ENCODE peak calls at places on chromosomes 13 and 19, in eight cellular contexts. J is cardiac muscle cell, V is PC-9, H is HFF-Myc, B is osteocyte, K is PC-3, R is heart right ventricle, N is glutamatergic neuron. X is an unnamed sample.

GRCh38 chr13:40786568-40786996 is 2.8 kb upstream of the SLC25A15 start:
- DNase-seq in J (no peak), V (no peak), H (no peak), B (no peak), K (no peak), R (no peak), N (no peak), X (no peak)

GRCh38 chr19:57583521-57584416 is at the start of gene ZIK1:
- DNase-seq in J (peak; percentile 97), V (no peak), H (peak; percentile 49), B (peak; percentile 94), K (no peak), R (peak; percentile 96), N (peak; percentile 94), X (peak; percentile 85)

GRCh38 chr13:39531646-39532045 is 71.3 kb downstream of the LHFPL6 start:
- DNase-seq in J (no peak), V (peak; percentile 43), H (no peak), B (no peak), K (peak; percentile 40), R (no peak), N (no peak), X (no peak)

GRCh38 chr19:18109363-18109730 is 11.8 kb downstream of the MAST3 start:
- DNase-seq in J (no peak), V (no peak), H (no peak), B (no peak), K (no peak), R (no peak), N (no peak), X (no peak)

GRCh38 chr19:42115705-42116104 is 16.5 kb downstream of the POU2F2 start:
- DNase-seq in J (no peak), V (no peak), H (no peak), B (no peak), K (no peak), R (no peak), N (no peak), X (no peak)

GRCh38 chr19:17540174-17540573 is 15.3 kb upstream of the COLGALT1 start:
- DNase-seq in J (no peak), V (no peak), H (no peak), B (no peak), K (no peak), R (no peak), N (no peak), X (no peak)

GRCh38 chr13:36870050-36870692 is 49.9 kb downstream of the SMAD9 start:
- DNase-seq in J (no peak), V (peak; percentile 58), H (no peak), B (no peak), K (peak; percentile 13), R (no peak), N (no peak), X (no peak)

GRCh38 chr19:51915324-51915867 is 10.6 kb upstream of the ZNF649 start:
- DNase-seq in J (no peak), V (no peak), H (no peak), B (no peak), K (no peak), R (no peak), N (no peak), X (no peak)

GRCh38 chr13:34466301-34466700 is 475.8 kb upstream of the NBEA start:
- DNase-seq in J (no peak), V (no peak), H (no peak), B (no peak), K (peak; percentile 20), R (no peak), N (no peak), X (no peak)

GRCh38 chr13:110965038-110965754 is 50.3 kb upstream of the ANKRD10 start:
- DNase-seq in J (no peak), V (peak; percentile 94), H (peak; percentile 71), B (no peak), K (peak; percentile 91), R (no peak), N (no peak), X (no peak)

GRCh38 chr13:27666951-27667350 is 45.3 kb downstream of the POLR1D start:
- DNase-seq in J (no peak), V (no peak), H (no peak), B (no peak), K (no peak), R (no peak), N (no peak), X (no peak)

GRCh38 chr13:44842158-44842557 is 147.1 kb downstream of the NUFIP1 start:
- DNase-seq in J (no peak), V (peak; percentile 62), H (peak; percentile 49), B (no peak), K (peak; percentile 75), R (no peak), N (no peak), X (no peak)

GRCh38 chr13:29888306-29888705 is 37.9 kb upstream of the UBL3 start:
- DNase-seq in J (no peak), V (no peak), H (no peak), B (no peak), K (no peak), R (no peak), N (no peak), X (no peak)

GRCh38 chr13:111791131-111791530 is 275.8 kb upstream of the SOX1 start:
- DNase-seq in J (no peak), V (no peak), H (no peak), B (peak; percentile 21), K (no peak), R (no peak), N (no peak), X (no peak)

GRCh38 chr13:79490846-79491245 is 9.9 kb downstream of the NDFIP2 start:
- DNase-seq in J (no peak), V (no peak), H (no peak), B (no peak), K (no peak), R (no peak), N (no peak), X (no peak)

GRCh38 chr13:96575423-96576320 is 418.6 kb downstream of the OXGR1 start:
- DNase-seq in J (no peak), V (no peak), H (no peak), B (no peak), K (no peak), R (no peak), N (no peak), X (no peak)

GRCh38 chr19:41009700-41010235 is 18.7 kb downstream of the CYP2B6 start:
- DNase-seq in J (no peak), V (no peak), H (no peak), B (no peak), K (no peak), R (no peak), N (no peak), X (no peak)
- TF ChIP-seq CTCF in J (no peak), V (no peak), H (no peak), B (no peak), K (no peak), R (no peak), N (no peak), X (no peak)

DNA sequence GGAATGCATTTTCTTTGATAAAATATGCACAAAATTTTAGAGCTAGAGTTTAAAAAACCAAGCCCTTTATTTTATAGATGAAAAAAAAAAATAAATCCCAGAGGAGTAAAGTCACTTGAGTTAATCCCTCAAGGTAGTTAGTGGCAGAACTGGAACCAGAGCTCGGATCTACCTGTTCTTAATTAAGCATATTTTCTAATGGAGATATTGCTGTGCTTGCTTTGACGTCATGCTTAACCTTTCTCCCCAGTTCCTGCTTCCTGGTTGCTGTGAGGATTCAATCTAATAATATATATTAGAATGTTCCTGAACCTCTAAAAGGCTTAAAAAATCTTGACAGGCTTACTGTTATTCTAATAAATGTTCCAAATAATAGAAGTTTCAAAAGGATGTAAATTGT is 300.6 kb upstream of the KLF12 start:
- DNase-seq in J (no peak), V (no peak), H (no peak), B (no peak), K (no peak), R (no peak), N (no peak), X (no peak)
- TF ChIP-seq CTCF in J (no peak), V (no peak), H (no peak), B (no peak), K (no peak), R (no peak), N (no peak), X (no peak)

DNA sequence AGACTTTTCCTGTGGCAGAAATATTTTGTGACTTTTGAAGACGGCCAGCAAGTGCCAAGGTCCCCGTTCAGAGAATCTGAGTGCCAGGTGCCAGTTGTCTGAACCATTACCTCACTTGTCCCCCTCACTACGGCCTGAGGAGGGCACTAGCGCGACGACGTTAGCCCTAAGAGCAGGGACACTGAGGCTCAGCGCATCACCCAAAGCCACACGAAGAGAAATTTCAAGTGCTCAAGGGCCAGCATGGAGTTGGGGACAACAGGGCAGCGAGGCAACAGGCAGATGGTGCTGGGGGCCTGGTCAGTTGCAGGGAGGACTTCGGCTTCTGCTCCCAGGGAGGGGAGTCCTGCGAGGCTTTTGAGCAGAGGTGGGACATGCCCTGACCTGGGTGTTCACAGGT is 9.5 kb upstream of the TYK2 start:
- DNase-seq in J (no peak), V (no peak), H (no peak), B (no peak), K (no peak), R (no peak), N (no peak), X (no peak)
- TF ChIP-seq CTCF in J (peak; percentile 27), V (no peak), H (peak; percentile 22), B (peak; percentile 32), K (peak; percentile 46), R (no peak), N (no peak), X (no peak)

GRCh38 chr19:49939721-49940481 is 10.6 kb upstream of the NUP62 start:
- DNase-seq in J (no peak), V (no peak), H (no peak), B (no peak), K (peak; percentile 30), R (no peak), N (no peak), X (no peak)
- TF ChIP-seq CTCF in J (no peak), V (no peak), H (no peak), B (no peak), K (peak; percentile 52), R (no peak), N (no peak), X (peak; percentile 21)

GRCh38 chr13:109565877-109566276 is 220.5 kb downstream of the IRS2 start:
- DNase-seq in J (no peak), V (no peak), H (no peak), B (no peak), K (no peak), R (no peak), N (no peak), X (no peak)

GRCh38 chr13:109572389-109572788 is 214.0 kb downstream of the IRS2 start:
- DNase-seq in J (no peak), V (no peak), H (no peak), B (no peak), K (no peak), R (no peak), N (no peak), X (no peak)

GRCh38 chr13:109568273-109568900 is 218.0 kb downstream of the IRS2 start:
- DNase-seq in J (no peak), V (no peak), H (no peak), B (no peak), K (no peak), R (no peak), N (no peak), X (no peak)

GRCh38 chr13:109569938-109570711 is 216.3 kb downstream of the IRS2 start:
- DNase-seq in J (no peak), V (no peak), H (no peak), B (no peak), K (no peak), R (no peak), N (no peak), X (no peak)

GRCh38 chr13:109567315-109567714 is 219.1 kb downstream of the IRS2 start:
- DNase-seq in J (no peak), V (no peak), H (no peak), B (no peak), K (peak; percentile 33), R (no peak), N (no peak), X (no peak)
- TF ChIP-seq CTCF in J (peak; percentile 33), V (no peak), H (no peak), B (no peak), K (peak; percentile 50), R (no peak), N (no peak), X (no peak)

X was measured in type B pancreatic cell.